ENCODE peak calls at places on chromosomes 7 and 10, in eight cellular contexts. P is RKO; N is NB4; O is activated CD8-positive, alpha-beta memory T cell treated with anti-CD3 and anti-CD28 coated beads for 1 hour; E is T-helper 2 cell; V is activated naive CD8-positive, alpha-beta T cell treated with anti-CD3 and anti-CD28 coated beads, Interleukin-2, amount 50 U/mL, for 24 hours; Z is Daoy; Y is dermis microvascular lymphatic vessel endothelial cell. L is an unnamed sample.
A peak's percentile ranks its signal among the peaks of the same experiment; 100 is the strongest.

GRCh38 chr10:26215923-26216576 is 524 bp upstream of the GAD2 start:
- DNase-seq in Z (peak; percentile 67), P (no peak), V (peak; percentile 54), N (no peak), Y (peak; percentile 2), O (no peak), E (peak; percentile 34), L (no peak)

GRCh38 chr10:44990302-44990655 is 10.4 kb upstream of the ZNF22 start:
- DNase-seq in E (no peak), P (no peak), O (no peak), N (no peak), Z (no peak), Y (peak; percentile 41), V (no peak), L (no peak)

GRCh38 chr10:132548869-132549268 is 11.3 kb downstream of the INPP5A start:
- DNase-seq in V (no peak), Z (no peak), N (peak; percentile 7), O (no peak), P (no peak), E (no peak), Y (no peak), L (no peak)

GRCh38 chr7:100118388-100119074 is 627 bp downstream of the TAF6 start:
- DNase-seq in O (no peak), N (no peak), P (peak; percentile 83), V (no peak), Y (no peak), Z (no peak), E (no peak), L (no peak)

GRCh38 chr10:478471-479245 is 210.8 kb downstream of the DIP2C start:
- DNase-seq in O (no peak), N (no peak), P (no peak), V (no peak), E (no peak), Y (no peak), Z (no peak), L (no peak)

GRCh38 chr7:1617957-1618356 is 48.1 kb upstream of the PSMG3 start:
- DNase-seq in Y (no peak), O (no peak), P (no peak), Z (no peak), V (no peak), E (no peak), N (no peak), L (no peak)

GRCh38 chr10:15478429-15478828 is 107.3 kb upstream of the FAM171A1 start:
- DNase-seq in N (no peak), E (no peak), O (no peak), V (no peak), Z (no peak), Y (no peak), P (no peak), L (no peak)

GRCh38 chr7:127035203-127035849 is 217.4 kb downstream of the GRM8 start:
- DNase-seq in E (no peak), V (no peak), Z (no peak), O (no peak), Y (no peak), N (peak; percentile 12), P (no peak), L (no peak)

GRCh38 chr7:157664034-157664433 is 327.2 kb downstream of the DNAJB6 start:
- DNase-seq in V (no peak), N (no peak), P (no peak), Y (no peak), Z (no peak), E (no peak), O (no peak), L (no peak)

GRCh38 chr10:51733061-51733460 is 33.7 kb upstream of the CSTF2T start:
- DNase-seq in N (no peak), V (no peak), E (no peak), O (no peak), Y (no peak), P (no peak), Z (no peak), L (no peak)

GRCh38 chr7:2495402-2496309 is 19.5 kb upstream of the GRIFIN start:
- DNase-seq in P (no peak), Z (no peak), N (no peak), Y (no peak), V (no peak), O (no peak), E (no peak), L (no peak)

GRCh38 chr7:28823582-28823981 is 134.5 kb downstream of the TRIL start:
- DNase-seq in Y (no peak), N (no peak), V (no peak), O (no peak), P (no peak), E (no peak), Z (no peak), L (no peak)

GRCh38 chr10:132397671-132398565 is 918 bp downstream of the PWWP2B start:
- DNase-seq in O (no peak), Y (peak; percentile 30), P (peak; percentile 83), N (peak; percentile 86), Z (peak; percentile 55), V (peak; percentile 57), E (peak; percentile 21), L (no peak)

GRCh38 chr10:22250897-22251605 is 33.2 kb upstream of the EBLN1 start:
- DNase-seq in Y (no peak), O (no peak), P (no peak), E (peak; percentile 62), Z (no peak), V (no peak), N (peak; percentile 7), L (no peak)

GRCh38 chr10:69647819-69648218 is 17.8 kb downstream of the FAM241B start:
- DNase-seq in E (no peak), N (no peak), P (no peak), Y (no peak), V (no peak), Z (no peak), O (no peak), L (no peak)

GRCh38 chr10:661891-662605 is 27.4 kb downstream of the DIP2C start:
- DNase-seq in O (no peak), N (no peak), P (no peak), E (no peak), Y (no peak), Z (no peak), V (no peak), L (no peak)

GRCh38 chr10:98444314-98445006 is 2.3 kb downstream of the HPS1 start:
- DNase-seq in N (no peak), E (no peak), P (no peak), Z (no peak), O (no peak), V (no peak), Y (no peak), L (no peak)

GRCh38 chr7:100472854-100473499 is 6.0 kb downstream of the TSC22D4 start:
- DNase-seq in Z (peak; percentile 83), Y (peak; percentile 48), N (peak; percentile 95), V (no peak), O (no peak), P (no peak), E (no peak), L (no peak)

GRCh38 chr7:110283056-110283455 is 807.9 kb upstream of the LRRN3 start:
- DNase-seq in P (no peak), E (no peak), O (no peak), V (no peak), Z (no peak), Y (no peak), N (no peak), L (no peak)

GRCh38 chr10:63722537-63722936 is 201.3 kb downstream of the REEP3 start:
- DNase-seq in V (no peak), Z (no peak), O (no peak), N (no peak), E (no peak), Y (peak; percentile 84), P (no peak), L (no peak)

GRCh38 chr7:37420931-37421330 is 27.7 kb downstream of the ELMO1 start:
- DNase-seq in E (no peak), N (no peak), Z (no peak), Y (no peak), O (no peak), V (no peak), P (no peak), L (no peak)

GRCh38 chr10:34192646-34193045 is 622.5 kb downstream of the PARD3 start:
- DNase-seq in O (no peak), Y (no peak), Z (no peak), N (no peak), V (no peak), E (no peak), P (no peak), L (no peak)

GRCh38 chr7:79593819-79594218 is 140.4 kb upstream of the MAGI2 start:
- DNase-seq in Y (peak; percentile 70), E (no peak), V (no peak), P (no peak), O (no peak), N (no peak), Z (no peak), L (peak; percentile 11)

GRCh38 chr7:6496842-6497636 is 49.3 kb upstream of the DAGLB start:
- DNase-seq in E (no peak), N (no peak), O (no peak), Y (no peak), Z (no peak), V (no peak), P (no peak), L (no peak)

GRCh38 chr7:144784943-144785342 is 50.9 kb downstream of the TPK1 start:
- DNase-seq in Z (peak; percentile 74), P (peak; percentile 56), N (peak; percentile 47), V (no peak), O (no peak), E (no peak), Y (peak; percentile 25), L (no peak)

GRCh38 chr10:64344211-64344610 is 823.0 kb downstream of the REEP3 start:
- DNase-seq in N (no peak), E (no peak), P (no peak), Y (no peak), Z (no peak), O (no peak), V (no peak), L (no peak)

GRCh38 chr7:78307892-78308291 is 509.3 kb downstream of the PHTF2 start:
- DNase-seq in N (no peak), O (no peak), V (no peak), Z (no peak), E (no peak), Y (no peak), P (no peak), L (no peak)

GRCh38 chr7:80666376-80666775 is 27.9 kb downstream of the CD36 start:
- DNase-seq in O (no peak), Y (no peak), N (no peak), P (no peak), Z (no peak), V (no peak), E (no peak), L (no peak)

GRCh38 chr7:66075590-66076458 is at the start of gene ASL:
- DNase-seq in Y (peak; percentile 93), P (peak; percentile 92), E (peak; percentile 88), Z (peak; percentile 98), V (peak; percentile 92), N (peak; percentile 96), O (peak; percentile 51), L (peak; percentile 77)

GRCh38 chr7:93148135-93148534 is at the start of gene SAMD9L:
- DNase-seq in V (no peak), E (peak; percentile 59), P (peak; percentile 53), N (peak; percentile 66), Y (peak; percentile 16), O (no peak), Z (peak; percentile 22), L (no peak)

GRCh38 chr7:18305866-18306265 is 189.7 kb upstream of the HDAC9 start:
- DNase-seq in N (no peak), Y (no peak), O (no peak), Z (no peak), E (no peak), P (no peak), V (no peak), L (no peak)

GRCh38 chr7:47404005-47404404 is 177.9 kb downstream of the TNS3 start:
- DNase-seq in E (peak; percentile 12), P (no peak), Y (no peak), N (peak; percentile 33), O (no peak), Z (no peak), V (peak; percentile 25), L (no peak)

GRCh38 chr10:129932996-129933395 is 31.1 kb downstream of the EBF3 start:
- DNase-seq in Y (no peak), N (no peak), P (no peak), V (no peak), E (no peak), Z (no peak), O (no peak), L (no peak)

GRCh38 chr10:117936136-117936535 is 110.6 kb downstream of the RAB11FIP2 start:
- DNase-seq in Z (peak; percentile 8), Y (no peak), E (no peak), N (peak; percentile 34), O (no peak), V (no peak), P (no peak), L (no peak)

L was measured in cerebellar nuclear complex.